ENCODE peak calls at places on chromosomes 6 and 20, in four cellular contexts. C, S, J and K are unnamed samples. For H3K36me3, the result is how much of the 10 kb centered on the place peaks cover.

GRCh38 chr20:51416532-51417244 is 125.8 kb downstream of the NFATC2 start:
- DNase-seq in C (no peak), S (no peak), J (no peak), K (no peak)

GRCh38 chr6:67680297-67680932 is 954.7 kb upstream of the ADGRB3 start:
- DNase-seq in S (no peak), J (no peak), C (no peak), K (no peak)

GRCh38 chr20:62105592-62105991 is 16.7 kb upstream of the LSM14B start:
- DNase-seq in C (no peak), J (no peak), S (no peak), K (no peak)

GRCh38 chr6:56692586-56693245 is 50.0 kb upstream of the DST start:
- DNase-seq in J (peak), S (no peak), C (no peak), K (no peak)

GRCh38 chr20:15917333-15917732 is 655.9 kb downstream of the KIF16B start:
- DNase-seq in S (no peak), J (no peak), C (no peak), K (no peak)

GRCh38 chr6:151374024-151374423 is 17.3 kb downstream of the ZBTB2 start:
- DNase-seq in S (no peak), C (no peak), J (peak), K (no peak)

GRCh38 chr6:151317206-151317994 is 74.0 kb downstream of the ZBTB2 start:
- DNase-seq in S (no peak), J (no peak), C (no peak), K (no peak)

GRCh38 chr6:148364056-148364844 is 21.6 kb downstream of the SASH1 start:
- DNase-seq in C (no peak), J (no peak), S (no peak), K (no peak)

GRCh38 chr6:95364016-95364604 is 213.2 kb upstream of the MANEA start:
- DNase-seq in S (no peak), J (peak), C (no peak), K (no peak)

GRCh38 chr20:13821876-13822275 is 37.0 kb downstream of the NDUFAF5 start:
- DNase-seq in J (no peak), S (no peak), C (no peak), K (no peak)

GRCh38 chr20:46073024-46073423 is 16.7 kb downstream of the NCOA5 start:
- DNase-seq in S (no peak), J (no peak), C (no peak), K (no peak)

GRCh38 chr6:30544666-30545272 is 11.5 kb downstream of the GNL1 start:
- DNase-seq in C (no peak), S (no peak), J (peak), K (no peak)

GRCh38 chr6:16722616-16723015 is 38.6 kb downstream of the ATXN1 start:
- DNase-seq in C (no peak), S (no peak), J (no peak), K (no peak)

GRCh38 chr6:16712931-16713484 is 48.3 kb downstream of the ATXN1 start:
- DNase-seq in J (no peak), S (no peak), C (no peak), K (no peak)

GRCh38 chr20:25071722-25072121 is 10.2 kb downstream of the VSX1 start:
- DNase-seq in C (peak), J (peak), S (no peak), K (no peak)

GRCh38 chr6:3312604-3313167 is 53.9 kb downstream of the PSMG4 start:
- DNase-seq in S (no peak), J (no peak), C (peak), K (no peak)

GRCh38 chr20:9989066-9989724 is 45.6 kb upstream of the ANKEF1 start:
- DNase-seq in J (no peak), C (no peak), S (no peak), K (no peak)

GRCh38 chr6:7418238-7418905 is 28.8 kb downstream of the RIOK1 start:
- DNase-seq in J (no peak), C (no peak), S (no peak), K (no peak)

GRCh38 chr6:96059586-96059985 is 43.8 kb downstream of the FUT9 start:
- DNase-seq in S (no peak), C (no peak), J (no peak), K (no peak)

GRCh38 chr6:35485402-35485877 is 11.4 kb downstream of the TEAD3 start:
- DNase-seq in S (no peak), C (no peak), J (no peak), K (no peak)
- H3K4me3 ChIP-seq in S (no peak), C (no peak), J (no peak), K (no peak)

DNA sequence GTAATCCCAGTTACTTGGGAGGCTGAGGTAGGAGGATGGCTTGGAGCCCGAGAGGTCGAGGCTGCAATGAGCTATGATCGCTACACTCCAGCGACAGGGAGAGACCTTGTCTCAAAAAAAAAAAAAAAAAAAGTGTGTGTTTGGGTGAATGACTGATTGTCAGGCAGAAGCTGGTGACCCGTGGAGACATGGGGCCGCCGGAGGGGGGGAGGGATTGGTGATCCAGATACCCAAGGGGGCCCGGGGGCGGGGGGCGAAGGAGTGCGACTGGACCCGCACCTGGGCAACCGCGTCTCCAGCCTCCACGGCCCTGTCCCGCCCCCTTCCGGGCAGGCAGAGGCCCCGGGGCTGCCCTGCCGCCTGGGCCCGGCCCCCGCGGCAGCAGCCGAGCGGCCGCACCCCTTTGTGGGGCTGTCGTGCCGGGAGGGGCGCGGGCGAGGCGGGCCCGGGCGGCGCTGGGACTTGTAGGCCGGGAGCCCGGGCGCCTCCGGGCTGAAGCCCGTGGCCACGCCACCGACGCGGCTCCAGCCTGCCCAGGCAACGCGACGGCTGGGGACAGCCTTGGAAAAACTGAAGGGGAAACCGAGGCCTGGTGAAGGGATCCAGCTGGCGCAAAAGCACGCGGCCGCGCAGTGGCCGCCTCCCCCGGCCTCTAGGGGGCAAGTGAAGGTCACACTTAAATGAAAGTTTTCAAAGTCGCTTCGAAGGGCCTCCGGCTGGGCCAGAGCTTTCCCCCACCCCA is 2.1 kb upstream of the RBM38 start:
- DNase-seq in C (peak), S (no peak), J (peak), K (peak)
- H3K27ac ChIP-seq in C (peak), S (peak), J (peak), K (peak)

GRCh38 chr6:37993596-37993995 is 174.1 kb downstream of the ZFAND3 start:
- DNase-seq in S (no peak), J (no peak), C (no peak), K (no peak)
- H3K36me3 ChIP-seq in S (under half), J (under half), C (under half), K (under half)

GRCh38 chr6:1391692-1392309 is 2.4 kb downstream of the FOXF2 start:
- DNase-seq in C (peak), J (no peak), S (no peak), K (no peak)
- H3K4me3 ChIP-seq in C (no peak), J (no peak), S (no peak), K (no peak)

DNA sequence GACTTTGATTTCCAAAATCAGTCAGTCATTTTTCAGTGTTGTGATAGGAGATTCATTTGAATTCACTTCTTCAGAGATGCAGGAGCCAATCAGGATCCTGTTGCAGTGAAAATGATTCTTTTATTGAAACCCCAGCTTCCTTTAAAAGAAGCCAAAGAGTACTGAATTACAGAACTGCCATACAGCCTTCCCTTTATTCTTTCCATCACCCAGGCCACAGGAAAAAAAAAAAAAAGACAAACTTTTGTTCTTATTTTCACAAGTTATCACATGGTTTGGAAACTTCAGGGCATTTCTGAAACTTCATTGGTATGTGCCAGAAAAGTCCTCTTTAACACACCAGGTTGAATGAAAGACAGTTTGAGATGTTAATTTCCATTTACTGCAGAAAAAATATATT is 1.8 kb upstream of the CARMIL1 start:
- DNase-seq in C (no peak), S (no peak), J (no peak), K (no peak)
- H3K27ac ChIP-seq in C (no peak), S (no peak), J (no peak), K (no peak)